ENCODE peak calls at places on chromosomes 4 and X, in nine cellular contexts. One of them, this sample, is unnamed.

GRCh38 chr4:40665844-40666243 is 36.2 kb upstream of the RBM47 start:
- DNase-seq in lower lobe of right lung: no peak
- DNase-seq in HFFc6: no peak
- DNase-seq in CD8-positive, alpha-beta T cell: no peak
- DNase-seq in HL-60: no peak
- DNase-seq in CD4-positive, alpha-beta T cell: no peak
- DNase-seq in psoas muscle: no peak
- DNase-seq in LNCaP clone FGC: no peak
- DNase-seq in right lobe of liver: no peak
- DNase-seq in this sample: no peak

GRCh38 chr4:30941641-30942040 is 221.5 kb downstream of the PCDH7 start:
- DNase-seq in lower lobe of right lung: no peak
- DNase-seq in HFFc6: no peak
- DNase-seq in CD8-positive, alpha-beta T cell: no peak
- DNase-seq in HL-60: no peak
- DNase-seq in CD4-positive, alpha-beta T cell: no peak
- DNase-seq in psoas muscle: no peak
- DNase-seq in LNCaP clone FGC: no peak
- DNase-seq in right lobe of liver: no peak
- DNase-seq in this sample: no peak

GRCh38 chr4:25223770-25224375 is 10.0 kb upstream of the PI4K2B start:
- DNase-seq in lower lobe of right lung: no peak
- DNase-seq in HFFc6: no peak
- DNase-seq in CD8-positive, alpha-beta T cell: no peak
- DNase-seq in HL-60: no peak
- DNase-seq in CD4-positive, alpha-beta T cell: no peak
- DNase-seq in psoas muscle: no peak
- DNase-seq in LNCaP clone FGC: no peak
- DNase-seq in right lobe of liver: no peak
- DNase-seq in this sample: no peak

GRCh38 chr4:108107729-108108382 is 60.9 kb downstream of the LEF1 start:
- DNase-seq in lower lobe of right lung: no peak
- DNase-seq in HFFc6: no peak
- DNase-seq in CD8-positive, alpha-beta T cell: no peak
- DNase-seq in HL-60: no peak
- DNase-seq in CD4-positive, alpha-beta T cell: no peak
- DNase-seq in psoas muscle: no peak
- DNase-seq in LNCaP clone FGC: no peak
- DNase-seq in right lobe of liver: no peak
- DNase-seq in this sample: no peak

GRCh38 chr4:40514409-40515025 is 115.1 kb downstream of the RBM47 start:
- DNase-seq in lower lobe of right lung: no peak
- DNase-seq in HFFc6: no peak
- DNase-seq in CD8-positive, alpha-beta T cell: no peak
- DNase-seq in HL-60: no peak
- DNase-seq in CD4-positive, alpha-beta T cell: no peak
- DNase-seq in psoas muscle: no peak
- DNase-seq in LNCaP clone FGC: peak; percentile 35
- DNase-seq in right lobe of liver: peak; percentile 80
- DNase-seq in this sample: no peak

GRCh38 chrX:47992093-47992375 is 11.8 kb downstream of the ZNF182 start:
- DNase-seq in lower lobe of right lung: no peak
- DNase-seq in HFFc6: peak; percentile 1
- DNase-seq in CD8-positive, alpha-beta T cell: no peak
- DNase-seq in HL-60: no peak
- DNase-seq in CD4-positive, alpha-beta T cell: no peak
- DNase-seq in psoas muscle: no peak
- DNase-seq in LNCaP clone FGC: no peak
- DNase-seq in right lobe of liver: no peak
- DNase-seq in this sample: no peak

GRCh38 chrX:12245650-12246645 is 107.7 kb downstream of the FRMPD4 start:
- DNase-seq in lower lobe of right lung: no peak
- DNase-seq in HFFc6: peak; percentile 84
- DNase-seq in CD8-positive, alpha-beta T cell: no peak
- DNase-seq in HL-60: no peak
- DNase-seq in CD4-positive, alpha-beta T cell: no peak
- DNase-seq in psoas muscle: no peak
- DNase-seq in LNCaP clone FGC: no peak
- DNase-seq in right lobe of liver: no peak
- DNase-seq in this sample: no peak

GRCh38 chrX:2325076-2325784 is 175.5 kb downstream of the DHRSX start:
- DNase-seq in lower lobe of right lung: peak; percentile 55
- DNase-seq in HFFc6: peak; percentile 13
- DNase-seq in CD8-positive, alpha-beta T cell: peak; percentile 58
- DNase-seq in HL-60: no peak
- DNase-seq in CD4-positive, alpha-beta T cell: no peak
- DNase-seq in psoas muscle: peak; percentile 82
- DNase-seq in LNCaP clone FGC: peak; percentile 8
- DNase-seq in right lobe of liver: peak; percentile 49
- DNase-seq in this sample: peak; percentile 74

GRCh38 chrX:105695451-105695850 is 126.9 kb upstream of the NRK start:
- DNase-seq in lower lobe of right lung: no peak
- DNase-seq in HFFc6: peak; percentile 62
- DNase-seq in CD8-positive, alpha-beta T cell: no peak
- DNase-seq in HL-60: no peak
- DNase-seq in CD4-positive, alpha-beta T cell: no peak
- DNase-seq in psoas muscle: no peak
- DNase-seq in LNCaP clone FGC: no peak
- DNase-seq in right lobe of liver: no peak
- DNase-seq in this sample: no peak

GRCh38 chr4:142901166-142901662 is 55.1 kb upstream of the INPP4B start:
- DNase-seq in lower lobe of right lung: no peak
- DNase-seq in HFFc6: peak; percentile 13
- DNase-seq in CD8-positive, alpha-beta T cell: no peak
- DNase-seq in HL-60: no peak
- DNase-seq in CD4-positive, alpha-beta T cell: no peak
- DNase-seq in psoas muscle: no peak
- DNase-seq in LNCaP clone FGC: no peak
- DNase-seq in right lobe of liver: no peak
- DNase-seq in this sample: no peak

GRCh38 chr4:55397024-55397520 is 1.3 kb downstream of the TMEM165 start:
- DNase-seq in lower lobe of right lung: no peak
- DNase-seq in HFFc6: no peak
- DNase-seq in CD8-positive, alpha-beta T cell: no peak
- DNase-seq in HL-60: no peak
- DNase-seq in CD4-positive, alpha-beta T cell: no peak
- DNase-seq in psoas muscle: peak; percentile 25
- DNase-seq in LNCaP clone FGC: no peak
- DNase-seq in right lobe of liver: no peak
- DNase-seq in this sample: no peak

GRCh38 chr4:55395218-55395528 is 584 bp upstream of the TMEM165 start:
- DNase-seq in lower lobe of right lung: no peak
- DNase-seq in HFFc6: no peak
- DNase-seq in CD8-positive, alpha-beta T cell: no peak
- DNase-seq in HL-60: no peak
- DNase-seq in CD4-positive, alpha-beta T cell: no peak
- DNase-seq in psoas muscle: no peak
- DNase-seq in LNCaP clone FGC: no peak
- DNase-seq in right lobe of liver: no peak
- DNase-seq in this sample: no peak

GRCh38 chr4:55397521-55398321 is 2.0 kb downstream of the TMEM165 start:
- DNase-seq in lower lobe of right lung: no peak
- DNase-seq in HFFc6: peak; percentile 44
- DNase-seq in CD8-positive, alpha-beta T cell: no peak
- DNase-seq in HL-60: peak; percentile 60
- DNase-seq in CD4-positive, alpha-beta T cell: no peak
- DNase-seq in psoas muscle: no peak
- DNase-seq in LNCaP clone FGC: no peak
- DNase-seq in right lobe of liver: no peak
- DNase-seq in this sample: no peak

GRCh38 chr4:55396305-55397023 is 707 bp downstream of the TMEM165 start:
- DNase-seq in lower lobe of right lung: peak; percentile 61
- DNase-seq in HFFc6: peak; percentile 22
- DNase-seq in CD8-positive, alpha-beta T cell: peak; percentile 58
- DNase-seq in HL-60: no peak
- DNase-seq in CD4-positive, alpha-beta T cell: peak; percentile 22
- DNase-seq in psoas muscle: peak; percentile 54
- DNase-seq in LNCaP clone FGC: no peak
- DNase-seq in right lobe of liver: peak; percentile 60
- DNase-seq in this sample: no peak

GRCh38 chr4:55395529-55396304 is at the start of gene TMEM165:
- DNase-seq in lower lobe of right lung: peak; percentile 95
- DNase-seq in HFFc6: peak; percentile 82
- DNase-seq in CD8-positive, alpha-beta T cell: peak; percentile 91
- DNase-seq in HL-60: peak; percentile 67
- DNase-seq in CD4-positive, alpha-beta T cell: peak; percentile 82
- DNase-seq in psoas muscle: peak; percentile 91
- DNase-seq in LNCaP clone FGC: peak; percentile 62
- DNase-seq in right lobe of liver: peak; percentile 97
- DNase-seq in this sample: peak; percentile 90
- TF ChIP-seq CTCF in lower lobe of right lung: no peak
- TF ChIP-seq CTCF in HFFc6: no peak
- TF ChIP-seq CTCF in CD8-positive, alpha-beta T cell: peak; percentile 0
- TF ChIP-seq CTCF in HL-60: no peak
- TF ChIP-seq CTCF in CD4-positive, alpha-beta T cell: no peak
- TF ChIP-seq CTCF in psoas muscle: no peak
- TF ChIP-seq CTCF in LNCaP clone FGC: no peak
- TF ChIP-seq CTCF in right lobe of liver: no peak
- TF ChIP-seq CTCF in this sample: no peak

DNA sequence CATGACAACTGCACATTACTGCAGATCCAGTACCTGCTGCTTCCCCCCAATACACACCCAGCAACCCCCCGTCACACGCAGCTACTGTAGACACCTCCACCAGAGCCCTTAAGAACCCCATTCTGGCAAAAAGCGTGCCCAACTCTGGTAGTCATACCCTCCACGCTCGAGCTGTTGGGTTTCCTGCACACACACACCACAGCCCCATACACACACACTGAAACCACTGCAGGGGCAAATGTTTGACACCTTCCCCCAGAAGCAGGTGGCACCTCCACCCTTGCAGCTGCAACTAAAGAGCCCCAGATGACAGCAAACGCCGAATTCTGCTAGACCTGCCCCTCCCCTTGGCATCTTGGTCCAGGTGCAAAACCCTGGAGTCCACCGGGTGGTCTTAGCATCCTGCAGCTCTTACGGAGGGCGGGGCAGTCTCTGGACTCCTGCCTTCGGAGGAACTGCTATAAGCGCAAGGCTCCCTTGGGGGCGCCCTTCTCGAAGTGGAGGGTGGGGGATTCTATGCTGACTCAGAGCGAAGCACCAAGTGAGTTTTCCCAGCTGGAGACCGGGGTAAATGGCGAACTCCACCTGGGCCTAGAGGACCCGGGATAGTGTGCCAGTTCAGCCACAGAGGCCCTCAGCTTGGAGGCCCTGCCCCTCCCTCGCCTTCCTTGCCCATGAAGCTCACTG is 1.5 kb downstream of the FRMPD3 start:
- DNase-seq in lower lobe of right lung: no peak
- DNase-seq in HFFc6: no peak
- DNase-seq in CD8-positive, alpha-beta T cell: peak; percentile 60
- DNase-seq in HL-60: no peak
- DNase-seq in CD4-positive, alpha-beta T cell: no peak
- DNase-seq in psoas muscle: no peak
- DNase-seq in LNCaP clone FGC: no peak
- DNase-seq in right lobe of liver: no peak
- DNase-seq in this sample: no peak
- TF ChIP-seq CTCF in lower lobe of right lung: no peak
- TF ChIP-seq CTCF in HFFc6: no peak
- TF ChIP-seq CTCF in CD8-positive, alpha-beta T cell: no peak
- TF ChIP-seq CTCF in HL-60: no peak
- TF ChIP-seq CTCF in CD4-positive, alpha-beta T cell: no peak
- TF ChIP-seq CTCF in psoas muscle: no peak
- TF ChIP-seq CTCF in LNCaP clone FGC: no peak
- TF ChIP-seq CTCF in right lobe of liver: no peak
- TF ChIP-seq CTCF in this sample: no peak

GRCh38 chr4:65954416-65954815 is 284.1 kb upstream of the EPHA5 start:
- DNase-seq in lower lobe of right lung: no peak
- DNase-seq in HFFc6: no peak
- DNase-seq in CD8-positive, alpha-beta T cell: no peak
- DNase-seq in HL-60: no peak
- DNase-seq in CD4-positive, alpha-beta T cell: no peak
- DNase-seq in psoas muscle: no peak
- DNase-seq in LNCaP clone FGC: no peak
- DNase-seq in right lobe of liver: no peak
- DNase-seq in this sample: no peak
- TF ChIP-seq CTCF in lower lobe of right lung: no peak
- TF ChIP-seq CTCF in HFFc6: no peak
- TF ChIP-seq CTCF in CD8-positive, alpha-beta T cell: no peak
- TF ChIP-seq CTCF in HL-60: no peak
- TF ChIP-seq CTCF in CD4-positive, alpha-beta T cell: no peak
- TF ChIP-seq CTCF in psoas muscle: no peak
- TF ChIP-seq CTCF in LNCaP clone FGC: no peak
- TF ChIP-seq CTCF in right lobe of liver: no peak
- TF ChIP-seq CTCF in this sample: no peak

GRCh38 chrX:15301924-15302323 is 13.5 kb downstream of the ASB11 start:
- DNase-seq in lower lobe of right lung: peak; percentile 74
- DNase-seq in HFFc6: no peak
- DNase-seq in CD8-positive, alpha-beta T cell: no peak
- DNase-seq in HL-60: peak; percentile 57
- DNase-seq in CD4-positive, alpha-beta T cell: peak; percentile 0
- DNase-seq in psoas muscle: peak; percentile 63
- DNase-seq in LNCaP clone FGC: no peak
- DNase-seq in right lobe of liver: peak; percentile 44
- DNase-seq in this sample: peak; percentile 90

GRCh38 chrX:15298201-15298600 is 17.2 kb downstream of the ASB11 start:
- DNase-seq in lower lobe of right lung: no peak
- DNase-seq in HFFc6: no peak
- DNase-seq in CD8-positive, alpha-beta T cell: no peak
- DNase-seq in HL-60: no peak
- DNase-seq in CD4-positive, alpha-beta T cell: no peak
- DNase-seq in psoas muscle: no peak
- DNase-seq in LNCaP clone FGC: no peak
- DNase-seq in right lobe of liver: no peak
- DNase-seq in this sample: no peak

GRCh38 chrX:15298780-15299179 is 16.7 kb downstream of the ASB11 start:
- DNase-seq in lower lobe of right lung: no peak
- DNase-seq in HFFc6: no peak
- DNase-seq in CD8-positive, alpha-beta T cell: no peak
- DNase-seq in HL-60: no peak
- DNase-seq in CD4-positive, alpha-beta T cell: no peak
- DNase-seq in psoas muscle: no peak
- DNase-seq in LNCaP clone FGC: no peak
- DNase-seq in right lobe of liver: no peak
- DNase-seq in this sample: no peak

DNA sequence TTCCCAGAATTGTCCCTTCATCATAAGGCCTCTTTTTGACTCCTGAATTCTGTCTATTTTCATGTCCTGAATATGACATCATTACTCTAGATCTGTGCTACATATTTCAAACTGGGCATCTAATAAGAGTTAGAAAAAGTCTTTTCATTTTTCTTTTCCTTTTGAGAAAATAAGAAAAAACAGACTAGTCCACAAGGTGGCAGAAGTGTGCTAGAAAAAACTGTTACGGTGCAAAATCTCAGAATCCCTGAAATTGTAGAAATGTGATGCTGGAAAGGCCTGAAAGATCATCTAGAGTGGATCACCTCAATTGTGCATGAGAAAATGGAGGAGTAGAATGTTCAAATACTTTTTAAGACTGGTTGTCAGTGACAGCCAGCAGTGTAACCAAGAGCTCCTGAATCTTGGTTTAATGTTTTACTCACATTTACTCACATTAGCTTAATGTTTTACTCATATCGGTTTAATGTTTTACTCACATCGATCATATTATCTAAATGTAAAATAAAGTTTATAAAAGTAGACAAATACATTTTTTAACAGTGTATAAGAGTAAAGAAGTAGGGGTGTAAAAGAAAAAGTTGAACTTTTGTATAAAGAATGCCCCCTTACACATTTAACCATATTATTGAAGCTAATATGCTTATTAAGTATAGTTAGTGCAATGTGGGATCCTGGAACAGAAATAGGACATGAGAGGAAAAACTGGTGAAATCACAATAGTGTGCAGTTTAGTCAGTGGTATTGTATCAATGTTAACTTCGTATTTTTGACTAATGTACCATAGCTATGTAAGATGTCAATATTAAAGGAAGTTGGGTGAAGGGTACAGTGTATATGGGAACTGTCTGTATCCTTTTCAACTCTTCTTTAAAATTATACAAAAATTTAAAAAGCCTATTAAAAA is 15.2 kb downstream of the ASB11 start:
- DNase-seq in lower lobe of right lung: no peak
- DNase-seq in HFFc6: peak; percentile 2
- DNase-seq in CD8-positive, alpha-beta T cell: no peak
- DNase-seq in HL-60: no peak
- DNase-seq in CD4-positive, alpha-beta T cell: no peak
- DNase-seq in psoas muscle: no peak
- DNase-seq in LNCaP clone FGC: no peak
- DNase-seq in right lobe of liver: no peak
- DNase-seq in this sample: no peak
- TF ChIP-seq CTCF in lower lobe of right lung: peak; percentile 43
- TF ChIP-seq CTCF in HFFc6: peak; percentile 73
- TF ChIP-seq CTCF in CD8-positive, alpha-beta T cell: peak; percentile 46
- TF ChIP-seq CTCF in HL-60: no peak
- TF ChIP-seq CTCF in CD4-positive, alpha-beta T cell: peak; percentile 21
- TF ChIP-seq CTCF in psoas muscle: peak; percentile 51
- TF ChIP-seq CTCF in LNCaP clone FGC: peak; percentile 33
- TF ChIP-seq CTCF in right lobe of liver: peak; percentile 46
- TF ChIP-seq CTCF in this sample: peak; percentile 60